ENCODE peak calls at places on chromosomes 12 and 14, in ten cellular contexts. Y, B, J, L, C, P, S, Z, Q and N are unnamed samples.

GRCh38 chr12:2582631-2583616 is 211.8 kb upstream of the FKBP4 start:
- DNase-seq in Y (peak), B (peak), J (peak), L (peak), C (peak), P (peak), S (peak), Z (peak), Q (peak), N (peak)

GRCh38 chr14:23512156-23512555 is 39.4 kb downstream of the ZFHX2 start:
- DNase-seq in Y (no peak), B (no peak), J (no peak), L (no peak), C (peak), P (no peak), S (peak), Z (no peak), Q (no peak), N (no peak)

GRCh38 chr14:57982802-57983201 is 116.9 kb upstream of the SLC35F4 start:
- DNase-seq in Y (no peak), B (peak), J (peak), L (no peak), C (peak), P (no peak), S (no peak), Z (no peak), Q (no peak), N (no peak)

GRCh38 chr12:53927220-53928029 is 11.2 kb upstream of the HOXC13 start:
- DNase-seq in Y (no peak), B (no peak), J (no peak), L (no peak), C (no peak), P (no peak), S (no peak), Z (no peak), Q (no peak), N (no peak)

GRCh38 chr12:118714051-118714460 is 267.3 kb upstream of the SRRM4 start:
- DNase-seq in Y (no peak), B (no peak), J (peak), L (no peak), C (no peak), P (no peak), S (no peak), Z (no peak), Q (peak), N (peak)

GRCh38 chr14:72183631-72184030 is 251.4 kb downstream of the RGS6 start:
- DNase-seq in Y (no peak), B (no peak), J (no peak), L (no peak), C (no peak), P (no peak), S (no peak), Z (no peak), Q (no peak), N (no peak)

GRCh38 chr12:47946413-47947107 is 16.8 kb upstream of the TMEM106C start:
- DNase-seq in Y (no peak), B (peak), J (no peak), L (no peak), C (no peak), P (no peak), S (no peak), Z (no peak), Q (no peak), N (no peak)

GRCh38 chr14:20630340-20631022 is 11.0 kb downstream of the OR6S1 start:
- DNase-seq in Y (no peak), B (peak), J (peak), L (peak), C (no peak), P (no peak), S (peak), Z (peak), Q (peak), N (no peak)

GRCh38 chr14:36512585-36513003 is 7.4 kb downstream of the NKX2-1 start:
- DNase-seq in Y (no peak), B (no peak), J (no peak), L (no peak), C (no peak), P (no peak), S (no peak), Z (no peak), Q (no peak), N (no peak)

GRCh38 chr12:56080556-56081138 is 682 bp downstream of the ERBB3 start:
- DNase-seq in Y (no peak), B (no peak), J (peak), L (no peak), C (no peak), P (no peak), S (no peak), Z (no peak), Q (no peak), N (no peak)

GRCh38 chr14:100438678-100439592 is 115.8 kb downstream of the SLC25A47 start:
- DNase-seq in Y (peak), B (no peak), J (peak), L (peak), C (no peak), P (peak), S (peak), Z (no peak), Q (no peak), N (no peak)

GRCh38 chr14:73740921-73741326 is 26.7 kb upstream of the PNMA1 start:
- DNase-seq in Y (no peak), B (peak), J (peak), L (peak), C (peak), P (peak), S (no peak), Z (no peak), Q (no peak), N (no peak)

GRCh38 chr14:66425402-66425801 is 60.8 kb upstream of the CCDC196 start:
- DNase-seq in Y (no peak), B (no peak), J (no peak), L (no peak), C (peak), P (no peak), S (peak), Z (no peak), Q (no peak), N (no peak)

GRCh38 chr14:99191663-99192621 is 80.1 kb downstream of the BCL11B start:
- DNase-seq in Y (no peak), B (peak), J (peak), L (peak), C (peak), P (peak), S (peak), Z (peak), Q (no peak), N (peak)

GRCh38 chr12:131505561-131505960 is 205.3 kb upstream of the SFSWAP start:
- DNase-seq in Y (no peak), B (no peak), J (no peak), L (no peak), C (no peak), P (peak), S (no peak), Z (no peak), Q (no peak), N (no peak)

GRCh38 chr14:22482782-22483553 is 106.1 kb downstream of the DAD1 start:
- DNase-seq in Y (no peak), B (no peak), J (no peak), L (no peak), C (no peak), P (no peak), S (no peak), Z (no peak), Q (no peak), N (no peak)

GRCh38 chr12:29752121-29752520 is 31.6 kb downstream of the TMTC1 start:
- DNase-seq in Y (no peak), B (no peak), J (no peak), L (no peak), C (no peak), P (no peak), S (no peak), Z (no peak), Q (no peak), N (no peak)

GRCh38 chr12:13002301-13003097 is 2.4 kb upstream of the HEBP1 start:
- DNase-seq in Y (no peak), B (no peak), J (no peak), L (no peak), C (no peak), P (no peak), S (no peak), Z (no peak), Q (no peak), N (no peak)

GRCh38 chr14:76217179-76217578 is 65.5 kb downstream of the GPATCH2L start:
- DNase-seq in Y (no peak), B (no peak), J (no peak), L (no peak), C (no peak), P (no peak), S (no peak), Z (no peak), Q (no peak), N (no peak)

GRCh38 chr14:95979339-95980042 is 59.7 kb upstream of the C14orf132 start:
- DNase-seq in Y (no peak), B (no peak), J (no peak), L (no peak), C (no peak), P (no peak), S (no peak), Z (no peak), Q (no peak), N (no peak)

GRCh38 chr14:93969082-93969828 is 7.1 kb downstream of the ASB2 start:
- DNase-seq in Y (no peak), B (no peak), J (no peak), L (no peak), C (no peak), P (no peak), S (no peak), Z (no peak), Q (no peak), N (no peak)

GRCh38 chr12:105587237-105587636 is 256.7 kb downstream of the C12orf75 start:
- DNase-seq in Y (no peak), B (no peak), J (no peak), L (peak), C (no peak), P (no peak), S (no peak), Z (no peak), Q (no peak), N (no peak)

GRCh38 chr14:100146548-100147091 is 12.8 kb downstream of the DEGS2 start:
- DNase-seq in Y (no peak), B (no peak), J (no peak), L (no peak), C (no peak), P (no peak), S (no peak), Z (peak), Q (no peak), N (no peak)

GRCh38 chr12:18919826-18920511 is 182.1 kb downstream of the CAPZA3 start:
- DNase-seq in Y (no peak), B (no peak), J (peak), L (no peak), C (no peak), P (no peak), S (no peak), Z (no peak), Q (no peak), N (no peak)

GRCh38 chr12:75414671-75415070 is 23.8 kb downstream of the GLIPR1L2 start:
- DNase-seq in Y (no peak), B (no peak), J (no peak), L (no peak), C (no peak), P (no peak), S (no peak), Z (no peak), Q (no peak), N (no peak)

GRCh38 chr12:90013409-90013808 is 304.8 kb upstream of the ATP2B1 start:
- DNase-seq in Y (no peak), B (no peak), J (peak), L (no peak), C (no peak), P (no peak), S (no peak), Z (no peak), Q (peak), N (no peak)

GRCh38 chr14:74973003-74973614 is 17.7 kb upstream of the PGF start:
- DNase-seq in Y (no peak), B (no peak), J (no peak), L (peak), C (peak), P (peak), S (no peak), Z (no peak), Q (no peak), N (no peak)

GRCh38 chr12:51359851-51360250 is 13.4 kb upstream of the CELA1 start:
- DNase-seq in Y (no peak), B (no peak), J (no peak), L (no peak), C (no peak), P (no peak), S (no peak), Z (no peak), Q (no peak), N (no peak)

GRCh38 chr12:103807561-103808238 is 33.3 kb downstream of the NT5DC3 start:
- DNase-seq in Y (no peak), B (no peak), J (no peak), L (no peak), C (no peak), P (no peak), S (no peak), Z (no peak), Q (no peak), N (no peak)

GRCh38 chr14:99644035-99644587 is 818 bp upstream of the HHIPL1 start:
- DNase-seq in Y (no peak), B (no peak), J (no peak), L (no peak), C (no peak), P (no peak), S (no peak), Z (no peak), Q (no peak), N (no peak)

GRCh38 chr12:13194462-13195110 is 1.9 kb upstream of the EMP1 start:
- DNase-seq in Y (no peak), B (no peak), J (peak), L (peak), C (no peak), P (peak), S (no peak), Z (no peak), Q (no peak), N (no peak)

GRCh38 chr12:90260136-90260535 is 551.5 kb upstream of the ATP2B1 start:
- DNase-seq in Y (no peak), B (no peak), J (no peak), L (no peak), C (no peak), P (no peak), S (no peak), Z (no peak), Q (no peak), N (no peak)